ENCODE peak calls at places on chromosomes 12 and 14, in nine cellular contexts. J is A549, H is WTC11, V is endothelial cell of umbilical vein, E is HCT116, T is HepG2, O is GM12878, U is H1, Y is SK-N-SH. N is an unnamed sample.

GRCh38 chr12:9064201-9064814 is 51.4 kb downstream of the A2M start:
- DNase-seq in J (peak; percentile 57), V (peak; percentile 83), E (peak; percentile 42), T (peak; percentile 65), U (no peak), O (no peak), H (peak; percentile 70), Y (peak; percentile 86), N (peak; percentile 50)

GRCh38 chr12:113366827-113367226 is 8.4 kb downstream of the PLBD2 start:
- DNase-seq in J (no peak), U (no peak), V (no peak), O (no peak), T (no peak), Y (no peak), H (no peak), E (no peak), N (no peak)

GRCh38 chr14:32980178-32980886 is 41.7 kb downstream of the NPAS3 start:
- DNase-seq in U (no peak), J (no peak), T (no peak), V (no peak), O (no peak), Y (no peak), E (no peak), H (no peak), N (no peak)

GRCh38 chr12:117674313-117674712 is 294.5 kb downstream of the KSR2 start:
- DNase-seq in E (no peak), H (no peak), T (no peak), U (no peak), O (no peak), V (peak; percentile 80), Y (no peak), J (no peak), N (no peak)

GRCh38 chr14:45838597-45838996 is 585.6 kb upstream of the MIS18BP1 start:
- DNase-seq in H (no peak), V (no peak), E (no peak), U (no peak), J (no peak), O (peak; percentile 11), T (no peak), Y (no peak), N (peak; percentile 9)

GRCh38 chr12:54138219-54138618 is 50.6 kb downstream of the SMUG1 start:
- DNase-seq in E (no peak), T (no peak), Y (no peak), O (no peak), J (no peak), U (no peak), V (no peak), H (no peak), N (no peak)

GRCh38 chr12:127257366-127257935 is 1009.5 kb upstream of the TMEM132C start:
- DNase-seq in H (no peak), O (no peak), T (no peak), J (no peak), E (no peak), Y (no peak), V (no peak), U (no peak), N (no peak)

GRCh38 chr12:13864081-13864673 is 117.2 kb downstream of the GRIN2B start:
- DNase-seq in Y (peak; percentile 46), O (peak; percentile 11), T (peak; percentile 48), J (peak; percentile 65), E (peak; percentile 54), V (peak; percentile 57), U (peak; percentile 84), H (peak; percentile 79), N (peak; percentile 69)

GRCh38 chr14:67722293-67722692 is 20.6 kb downstream of the RDH12 start:
- DNase-seq in H (peak; percentile 35), O (no peak), T (no peak), Y (peak; percentile 58), V (no peak), E (no peak), J (no peak), U (no peak), N (no peak)

GRCh38 chr12:55715169-55715764 is 579 bp upstream of the BLOC1S1 start:
- DNase-seq in V (no peak), O (no peak), H (no peak), J (peak; percentile 24), T (no peak), Y (peak; percentile 45), U (no peak), E (no peak), N (no peak)

GRCh38 chr12:112183591-112184021 is 58.2 kb downstream of the TRAFD1 start:
- DNase-seq in T (no peak), J (no peak), H (no peak), O (peak; percentile 25), Y (no peak), E (no peak), V (no peak), U (no peak), N (no peak)

GRCh38 chr12:132318618-132319033 is 10.8 kb downstream of the GALNT9 start:
- DNase-seq in H (no peak), J (no peak), T (no peak), U (no peak), E (no peak), V (no peak), O (no peak), Y (no peak), N (no peak)

GRCh38 chr12:111584959-111585358 is 14.2 kb downstream of the ATXN2 start:
- DNase-seq in O (no peak), H (no peak), J (peak; percentile 18), T (no peak), U (no peak), V (no peak), E (no peak), Y (no peak), N (peak; percentile 25)

GRCh38 chr12:20492251-20492728 is 124.0 kb downstream of the PDE3A start:
- DNase-seq in J (peak; percentile 21), Y (no peak), T (no peak), V (peak; percentile 75), U (no peak), H (no peak), O (peak; percentile 5), E (peak; percentile 67), N (peak; percentile 99)

GRCh38 chr12:130127909-130128763 is 34.1 kb upstream of the FZD10 start:
- DNase-seq in T (no peak), J (no peak), U (no peak), O (no peak), V (no peak), H (no peak), E (no peak), Y (no peak), N (no peak)

GRCh38 chr12:130132831-130133635 is 29.2 kb upstream of the FZD10 start:
- DNase-seq in V (no peak), O (no peak), U (no peak), H (no peak), J (no peak), E (no peak), Y (no peak), T (no peak), N (no peak)

GRCh38 chr12:130128764-130129735 is 33.2 kb upstream of the FZD10 start:
- DNase-seq in Y (no peak), V (no peak), H (no peak), J (no peak), U (no peak), O (no peak), T (no peak), E (no peak), N (no peak)

GRCh38 chr12:130131817-130132216 is 30.4 kb upstream of the FZD10 start:
- DNase-seq in H (no peak), J (no peak), E (no peak), Y (no peak), U (no peak), T (no peak), O (no peak), V (no peak), N (no peak)

GRCh38 chr12:130131025-130131424 is 31.2 kb upstream of the FZD10 start:
- DNase-seq in H (no peak), Y (no peak), T (no peak), E (no peak), U (no peak), J (no peak), O (no peak), V (no peak), N (no peak)
- TF ChIP-seq CTCF in H (no peak), Y (no peak), T (no peak), E (no peak), U (no peak), J (no peak), O (no peak), V (no peak), N (no peak)

DNA sequence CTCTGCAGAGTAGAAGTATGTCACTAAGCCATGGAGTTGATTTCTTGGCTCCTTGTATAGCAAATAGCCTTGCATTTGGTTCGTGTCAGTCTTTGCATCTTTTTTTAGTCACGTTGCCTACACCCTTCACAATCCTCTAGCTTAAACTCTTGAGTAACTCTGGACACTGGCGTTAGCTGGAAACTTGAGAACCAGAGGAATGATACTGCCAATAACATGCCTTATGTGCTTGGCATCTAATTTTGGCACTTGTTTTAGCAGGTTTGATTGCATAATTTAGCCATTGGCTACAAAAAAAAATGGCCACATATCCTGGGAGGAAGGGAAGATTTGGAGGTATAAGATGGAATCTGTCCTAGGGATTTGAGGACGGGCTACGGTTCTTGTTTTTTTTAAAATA is 136.2 kb downstream of the ETV6 start:
- DNase-seq in T (no peak), V (no peak), H (no peak), O (no peak), J (no peak), Y (no peak), U (no peak), E (no peak), N (no peak)
- TF ChIP-seq MAX in T (no peak), V (no peak), H (no peak), O (no peak), J (no peak), Y (no peak), U (no peak), E (no peak), N (no peak)

GRCh38 chr12:40444174-40444573 is 219.4 kb downstream of the LRRK2 start:
- DNase-seq in H (no peak), Y (no peak), J (no peak), U (no peak), O (no peak), V (no peak), T (no peak), E (no peak), N (no peak)

GRCh38 chr12:40451661-40452060 is 226.9 kb downstream of the LRRK2 start:
- DNase-seq in H (no peak), V (no peak), J (no peak), T (no peak), E (no peak), U (no peak), O (no peak), Y (no peak), N (no peak)

GRCh38 chr12:40446385-40446784 is 221.6 kb downstream of the LRRK2 start:
- DNase-seq in U (no peak), V (peak; percentile 13), E (peak; percentile 3), Y (peak; percentile 24), T (peak; percentile 12), O (no peak), J (peak; percentile 32), H (no peak), N (peak; percentile 35)
- TF ChIP-seq CTCF in U (no peak), V (peak; percentile 5), E (no peak), Y (peak; percentile 55), T (peak; percentile 23), O (peak; percentile 44), J (peak; percentile 57), H (no peak), N (peak; percentile 52)

GRCh38 chr12:48145981-48146380 is 11.3 kb downstream of the ASB8 start:
- DNase-seq in U (no peak), O (no peak), V (no peak), Y (no peak), H (no peak), T (no peak), J (no peak), E (no peak), N (no peak)

GRCh38 chr12:48142818-48143674 is 14.3 kb downstream of the ASB8 start:
- DNase-seq in J (no peak), U (peak; percentile 51), T (no peak), H (peak; percentile 16), V (no peak), E (no peak), Y (no peak), O (no peak), N (no peak)

GRCh38 chr12:48143898-48144297 is 13.4 kb downstream of the ASB8 start:
- DNase-seq in T (no peak), Y (no peak), E (no peak), H (no peak), U (no peak), J (no peak), O (no peak), V (no peak), N (no peak)
- TF ChIP-seq MAX in T (no peak), Y (no peak), E (no peak), H (no peak), U (peak; percentile 51), J (no peak), O (no peak), V (no peak), N (no peak)